ENCODE peak calls at places on chromosome 3, in seven cellular contexts. One of them, this sample, is unnamed.
A peak's percentile ranks its signal among the peaks of the same experiment; 100 is the strongest.

GRCh38 chr3:143001034-143001368 is 369 bp upstream of the U2SURP start:
- DNase-seq in upper lobe of right lung: no peak
- DNase-seq in Panc1: no peak
- DNase-seq in fibroblast of lung: no peak
- DNase-seq in psoas muscle: peak; percentile 67
- DNase-seq in CD4-positive, CD25-positive, alpha-beta regulatory T cell: no peak
- DNase-seq in skeletal muscle cell: no peak
- DNase-seq in this sample: no peak

GRCh38 chr3:150286390-150287147 is 121.5 kb upstream of the TSC22D2 start:
- DNase-seq in skeletal muscle cell: no peak
- DNase-seq in CD4-positive, CD25-positive, alpha-beta regulatory T cell: peak; percentile 58
- DNase-seq in psoas muscle: no peak
- DNase-seq in Panc1: no peak
- DNase-seq in upper lobe of right lung: no peak
- DNase-seq in fibroblast of lung: peak; percentile 64
- DNase-seq in this sample: no peak

GRCh38 chr3:164486150-164486549 is 592.1 kb downstream of the SI start:
- DNase-seq in upper lobe of right lung: no peak
- DNase-seq in skeletal muscle cell: no peak
- DNase-seq in Panc1: no peak
- DNase-seq in fibroblast of lung: no peak
- DNase-seq in psoas muscle: no peak
- DNase-seq in CD4-positive, CD25-positive, alpha-beta regulatory T cell: no peak
- DNase-seq in this sample: no peak

GRCh38 chr3:72665701-72666443 is 182.4 kb downstream of the SHQ1 start:
- DNase-seq in skeletal muscle cell: no peak
- DNase-seq in psoas muscle: no peak
- DNase-seq in CD4-positive, CD25-positive, alpha-beta regulatory T cell: peak; percentile 58
- DNase-seq in upper lobe of right lung: no peak
- DNase-seq in Panc1: no peak
- DNase-seq in fibroblast of lung: peak; percentile 14
- DNase-seq in this sample: peak; percentile 21

GRCh38 chr3:127915115-127915936 is at the start of gene KBTBD12:
- DNase-seq in Panc1: no peak
- DNase-seq in skeletal muscle cell: no peak
- DNase-seq in fibroblast of lung: no peak
- DNase-seq in upper lobe of right lung: peak; percentile 82
- DNase-seq in psoas muscle: peak; percentile 79
- DNase-seq in CD4-positive, CD25-positive, alpha-beta regulatory T cell: no peak
- DNase-seq in this sample: no peak

GRCh38 chr3:168061332-168061996 is 34.3 kb downstream of the GOLIM4 start:
- DNase-seq in skeletal muscle cell: no peak
- DNase-seq in Panc1: no peak
- DNase-seq in fibroblast of lung: no peak
- DNase-seq in upper lobe of right lung: no peak
- DNase-seq in psoas muscle: no peak
- DNase-seq in CD4-positive, CD25-positive, alpha-beta regulatory T cell: peak; percentile 18
- DNase-seq in this sample: no peak

GRCh38 chr3:31370681-31371080 is 162.0 kb upstream of the STT3B start:
- DNase-seq in psoas muscle: no peak
- DNase-seq in Panc1: no peak
- DNase-seq in fibroblast of lung: no peak
- DNase-seq in skeletal muscle cell: no peak
- DNase-seq in CD4-positive, CD25-positive, alpha-beta regulatory T cell: no peak
- DNase-seq in upper lobe of right lung: no peak
- DNase-seq in this sample: no peak

GRCh38 chr3:185207931-185208746 is 45.7 kb downstream of the EHHADH start:
- DNase-seq in CD4-positive, CD25-positive, alpha-beta regulatory T cell: no peak
- DNase-seq in Panc1: no peak
- DNase-seq in psoas muscle: no peak
- DNase-seq in fibroblast of lung: peak; percentile 59
- DNase-seq in skeletal muscle cell: no peak
- DNase-seq in upper lobe of right lung: no peak
- DNase-seq in this sample: no peak

GRCh38 chr3:133487920-133488540 is 85.5 kb upstream of the CDV3 start:
- DNase-seq in CD4-positive, CD25-positive, alpha-beta regulatory T cell: peak; percentile 70
- DNase-seq in upper lobe of right lung: no peak
- DNase-seq in skeletal muscle cell: no peak
- DNase-seq in psoas muscle: no peak
- DNase-seq in Panc1: no peak
- DNase-seq in fibroblast of lung: peak; percentile 49
- DNase-seq in this sample: peak; percentile 47

GRCh38 chr3:129654126-129654525 is 47.6 kb upstream of the PLXND1 start:
- DNase-seq in Panc1: no peak
- DNase-seq in psoas muscle: no peak
- DNase-seq in upper lobe of right lung: no peak
- DNase-seq in skeletal muscle cell: peak; percentile 12
- DNase-seq in CD4-positive, CD25-positive, alpha-beta regulatory T cell: no peak
- DNase-seq in fibroblast of lung: peak; percentile 29
- DNase-seq in this sample: no peak

GRCh38 chr3:134797816-134798451 is 2.9 kb downstream of the EPHB1 start:
- DNase-seq in skeletal muscle cell: no peak
- DNase-seq in upper lobe of right lung: no peak
- DNase-seq in fibroblast of lung: no peak
- DNase-seq in psoas muscle: no peak
- DNase-seq in Panc1: no peak
- DNase-seq in CD4-positive, CD25-positive, alpha-beta regulatory T cell: no peak
- DNase-seq in this sample: no peak

GRCh38 chr3:196284396-196284795 is 3.1 kb downstream of the PCYT1A start:
- DNase-seq in fibroblast of lung: peak; percentile 11
- DNase-seq in CD4-positive, CD25-positive, alpha-beta regulatory T cell: no peak
- DNase-seq in psoas muscle: no peak
- DNase-seq in upper lobe of right lung: no peak
- DNase-seq in skeletal muscle cell: no peak
- DNase-seq in Panc1: no peak
- DNase-seq in this sample: no peak
- H3K4me3 ChIP-seq in fibroblast of lung: no peak overlapping the region
- H3K4me3 ChIP-seq in CD4-positive, CD25-positive, alpha-beta regulatory T cell: peak overlapping the region; percentile 19
- H3K4me3 ChIP-seq in psoas muscle: peak overlapping the region; percentile 29
- H3K4me3 ChIP-seq in upper lobe of right lung: no peak overlapping the region
- H3K4me3 ChIP-seq in skeletal muscle cell: no peak overlapping the region
- H3K4me3 ChIP-seq in Panc1: no peak overlapping the region
- H3K4me3 ChIP-seq in this sample: no peak overlapping the region

GRCh38 chr3:87498358-87499080 is 222.1 kb upstream of the POU1F1 start:
- DNase-seq in upper lobe of right lung: no peak
- DNase-seq in skeletal muscle cell: no peak
- DNase-seq in psoas muscle: no peak
- DNase-seq in CD4-positive, CD25-positive, alpha-beta regulatory T cell: no peak
- DNase-seq in Panc1: no peak
- DNase-seq in fibroblast of lung: no peak
- DNase-seq in this sample: no peak

GRCh38 chr3:87501076-87501475 is 224.7 kb upstream of the POU1F1 start:
- DNase-seq in upper lobe of right lung: no peak
- DNase-seq in fibroblast of lung: no peak
- DNase-seq in CD4-positive, CD25-positive, alpha-beta regulatory T cell: no peak
- DNase-seq in Panc1: no peak
- DNase-seq in psoas muscle: no peak
- DNase-seq in skeletal muscle cell: no peak
- DNase-seq in this sample: no peak

GRCh38 chr3:87507753-87508152 is 231.4 kb upstream of the POU1F1 start:
- DNase-seq in fibroblast of lung: no peak
- DNase-seq in upper lobe of right lung: no peak
- DNase-seq in CD4-positive, CD25-positive, alpha-beta regulatory T cell: no peak
- DNase-seq in skeletal muscle cell: no peak
- DNase-seq in Panc1: no peak
- DNase-seq in psoas muscle: no peak
- DNase-seq in this sample: no peak

GRCh38 chr3:87509401-87509800 is 233.0 kb upstream of the POU1F1 start:
- DNase-seq in upper lobe of right lung: no peak
- DNase-seq in Panc1: no peak
- DNase-seq in psoas muscle: no peak
- DNase-seq in skeletal muscle cell: no peak
- DNase-seq in fibroblast of lung: no peak
- DNase-seq in CD4-positive, CD25-positive, alpha-beta regulatory T cell: no peak
- DNase-seq in this sample: no peak

GRCh38 chr3:87503901-87504498 is 227.6 kb upstream of the POU1F1 start:
- DNase-seq in fibroblast of lung: peak; percentile 18
- DNase-seq in upper lobe of right lung: no peak
- DNase-seq in CD4-positive, CD25-positive, alpha-beta regulatory T cell: peak; percentile 53
- DNase-seq in skeletal muscle cell: peak; percentile 47
- DNase-seq in Panc1: peak; percentile 41
- DNase-seq in psoas muscle: no peak
- DNase-seq in this sample: no peak
- H3K4me3 ChIP-seq in fibroblast of lung: no peak overlapping the region
- H3K4me3 ChIP-seq in upper lobe of right lung: no peak overlapping the region
- H3K4me3 ChIP-seq in CD4-positive, CD25-positive, alpha-beta regulatory T cell: no peak overlapping the region
- H3K4me3 ChIP-seq in skeletal muscle cell: no peak overlapping the region
- H3K4me3 ChIP-seq in Panc1: no peak overlapping the region
- H3K4me3 ChIP-seq in psoas muscle: no peak overlapping the region
- H3K4me3 ChIP-seq in this sample: no peak overlapping the region

DNA sequence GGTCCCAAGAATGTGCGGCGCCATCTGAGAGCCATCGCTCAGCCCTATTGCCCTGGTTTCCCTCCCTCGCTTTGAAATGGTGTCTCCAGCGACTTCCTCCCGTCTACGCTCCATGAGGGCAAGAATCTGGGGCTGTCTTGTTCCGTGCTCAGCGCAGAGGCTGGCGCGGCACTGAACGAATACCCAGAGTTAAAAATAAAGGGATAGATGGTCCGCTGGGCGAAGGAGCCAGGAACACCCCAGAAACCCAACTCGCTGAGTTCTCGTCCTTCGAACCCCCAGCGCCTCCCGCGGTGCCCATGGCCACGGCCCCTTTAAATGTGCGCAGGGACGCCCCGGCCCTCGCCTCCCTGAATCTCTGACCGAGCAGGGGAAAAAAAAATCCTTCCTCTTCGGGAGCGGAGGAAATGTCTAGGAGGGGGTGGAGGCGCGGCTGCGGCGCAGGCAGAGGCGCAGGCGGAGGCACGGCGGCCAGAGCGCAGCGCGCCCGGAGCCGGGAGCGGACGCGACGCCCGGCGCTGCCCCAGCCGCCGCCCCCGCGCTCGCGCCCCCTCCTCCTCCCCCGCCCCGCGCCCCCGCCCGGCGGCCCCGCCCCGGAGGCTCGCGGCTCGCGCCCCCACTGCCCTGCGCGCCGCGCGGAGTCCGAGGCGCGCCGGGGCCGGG is 8.6 kb upstream of the FGD5 start:
- DNase-seq in Panc1: no peak
- DNase-seq in skeletal muscle cell: no peak
- DNase-seq in fibroblast of lung: no peak
- DNase-seq in CD4-positive, CD25-positive, alpha-beta regulatory T cell: no peak
- DNase-seq in upper lobe of right lung: peak; percentile 71
- DNase-seq in psoas muscle: peak; percentile 55
- DNase-seq in this sample: no peak
- H3K4me3 ChIP-seq in Panc1: no peak overlapping the region
- H3K4me3 ChIP-seq in skeletal muscle cell: peak overlapping the region; percentile 15
- H3K4me3 ChIP-seq in fibroblast of lung: no peak overlapping the region
- H3K4me3 ChIP-seq in CD4-positive, CD25-positive, alpha-beta regulatory T cell: no peak overlapping the region
- H3K4me3 ChIP-seq in upper lobe of right lung: peak overlapping the region; percentile 62
- H3K4me3 ChIP-seq in psoas muscle: peak overlapping the region; percentile 68
- H3K4me3 ChIP-seq in this sample: no peak overlapping the region

GRCh38 chr3:23240386-23240785 is 37.3 kb downstream of the UBE2E2 start:
- DNase-seq in CD4-positive, CD25-positive, alpha-beta regulatory T cell: no peak
- DNase-seq in Panc1: no peak
- DNase-seq in skeletal muscle cell: no peak
- DNase-seq in fibroblast of lung: peak; percentile 24
- DNase-seq in upper lobe of right lung: no peak
- DNase-seq in psoas muscle: no peak
- DNase-seq in this sample: no peak
- H3K4me3 ChIP-seq in CD4-positive, CD25-positive, alpha-beta regulatory T cell: no peak overlapping the region
- H3K4me3 ChIP-seq in Panc1: no peak overlapping the region
- H3K4me3 ChIP-seq in skeletal muscle cell: no peak overlapping the region
- H3K4me3 ChIP-seq in fibroblast of lung: no peak overlapping the region
- H3K4me3 ChIP-seq in upper lobe of right lung: no peak overlapping the region
- H3K4me3 ChIP-seq in psoas muscle: no peak overlapping the region
- H3K4me3 ChIP-seq in this sample: no peak overlapping the region

GRCh38 chr3:152244156-152244888 is 24.4 kb upstream of the MBNL1 start:
- DNase-seq in CD4-positive, CD25-positive, alpha-beta regulatory T cell: peak; percentile 75
- DNase-seq in skeletal muscle cell: no peak
- DNase-seq in fibroblast of lung: no peak
- DNase-seq in Panc1: no peak
- DNase-seq in psoas muscle: no peak
- DNase-seq in upper lobe of right lung: no peak
- DNase-seq in this sample: no peak
- H3K4me3 ChIP-seq in CD4-positive, CD25-positive, alpha-beta regulatory T cell: peak overlapping the region; percentile 96
- H3K4me3 ChIP-seq in skeletal muscle cell: no peak overlapping the region
- H3K4me3 ChIP-seq in fibroblast of lung: no peak overlapping the region
- H3K4me3 ChIP-seq in Panc1: no peak overlapping the region
- H3K4me3 ChIP-seq in psoas muscle: peak overlapping the region; percentile 8
- H3K4me3 ChIP-seq in upper lobe of right lung: peak overlapping the region; percentile 27
- H3K4me3 ChIP-seq in this sample: peak overlapping the region; percentile 57

DNA sequence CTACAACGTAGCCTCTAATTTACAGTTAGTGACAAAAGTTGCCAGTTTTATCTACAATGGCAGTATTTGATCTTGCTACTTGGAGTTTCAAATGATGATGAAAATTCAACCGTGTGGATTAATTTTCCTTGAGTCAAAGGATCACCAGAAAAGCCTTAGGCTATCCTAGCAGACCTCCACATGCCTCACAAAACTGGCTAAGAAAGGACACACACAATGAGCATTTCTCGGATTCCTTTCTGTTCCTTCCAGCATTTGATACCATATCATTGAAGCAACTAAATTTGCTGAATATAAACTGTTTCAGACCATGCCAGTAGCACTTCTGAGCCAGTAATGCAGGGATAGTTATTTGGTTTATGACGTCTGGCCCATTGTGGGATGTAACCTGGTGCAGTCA is 587.4 kb upstream of the MDFIC2 start:
- DNase-seq in psoas muscle: no peak
- DNase-seq in fibroblast of lung: no peak
- DNase-seq in upper lobe of right lung: no peak
- DNase-seq in Panc1: no peak
- DNase-seq in CD4-positive, CD25-positive, alpha-beta regulatory T cell: no peak
- DNase-seq in skeletal muscle cell: no peak
- DNase-seq in this sample: no peak
- H3K4me3 ChIP-seq in psoas muscle: no peak overlapping the region
- H3K4me3 ChIP-seq in fibroblast of lung: no peak overlapping the region
- H3K4me3 ChIP-seq in upper lobe of right lung: no peak overlapping the region
- H3K4me3 ChIP-seq in Panc1: no peak overlapping the region
- H3K4me3 ChIP-seq in CD4-positive, CD25-positive, alpha-beta regulatory T cell: no peak overlapping the region
- H3K4me3 ChIP-seq in skeletal muscle cell: no peak overlapping the region
- H3K4me3 ChIP-seq in this sample: no peak overlapping the region

GRCh38 chr3:13111173-13111873 is 38.1 kb upstream of the IQSEC1 start:
- DNase-seq in psoas muscle: no peak
- DNase-seq in skeletal muscle cell: no peak
- DNase-seq in fibroblast of lung: no peak
- DNase-seq in Panc1: no peak
- DNase-seq in upper lobe of right lung: peak; percentile 73
- DNase-seq in CD4-positive, CD25-positive, alpha-beta regulatory T cell: peak; percentile 24
- DNase-seq in this sample: peak; percentile 38
- H3K4me3 ChIP-seq in psoas muscle: no peak overlapping the region
- H3K4me3 ChIP-seq in skeletal muscle cell: no peak overlapping the region
- H3K4me3 ChIP-seq in fibroblast of lung: no peak overlapping the region
- H3K4me3 ChIP-seq in Panc1: peak overlapping the region; percentile 10
- H3K4me3 ChIP-seq in upper lobe of right lung: no peak overlapping the region
- H3K4me3 ChIP-seq in CD4-positive, CD25-positive, alpha-beta regulatory T cell: no peak overlapping the region
- H3K4me3 ChIP-seq in this sample: no peak overlapping the region

GRCh38 chr3:11844891-11845290 is 1.8 kb downstream of the TAMM41 start:
- DNase-seq in Panc1: no peak
- DNase-seq in psoas muscle: no peak
- DNase-seq in CD4-positive, CD25-positive, alpha-beta regulatory T cell: no peak
- DNase-seq in skeletal muscle cell: no peak
- DNase-seq in fibroblast of lung: no peak
- DNase-seq in upper lobe of right lung: no peak
- DNase-seq in this sample: no peak
- H3K4me3 ChIP-seq in Panc1: no peak overlapping the region
- H3K4me3 ChIP-seq in psoas muscle: peak overlapping the region; percentile 93
- H3K4me3 ChIP-seq in CD4-positive, CD25-positive, alpha-beta regulatory T cell: peak overlapping the region; percentile 95
- H3K4me3 ChIP-seq in skeletal muscle cell: no peak overlapping the region
- H3K4me3 ChIP-seq in fibroblast of lung: no peak overlapping the region
- H3K4me3 ChIP-seq in upper lobe of right lung: no peak overlapping the region
- H3K4me3 ChIP-seq in this sample: no peak overlapping the region